ENCODE peak calls at places on chromosomes 2 and 18, in four cellular contexts. X is HCT116, F is HepG2, Z is H1. R is an unnamed sample.

GRCh38 chr2:217360781-217361485 is 501.1 kb upstream of the TNP1 start:
- DNase-seq in X (no peak), F (no peak), Z (no peak), R (no peak)

GRCh38 chr2:181904022-181904632 is 12.6 kb downstream of the ITPRID2 start:
- DNase-seq in X (no peak), F (peak; percentile 66), Z (no peak), R (peak; percentile 89)

GRCh38 chr2:216215991-216216390 is 106.8 kb downstream of the XRCC5 start:
- DNase-seq in X (no peak), F (peak; percentile 59), Z (no peak), R (no peak)

GRCh38 chr18:50711401-50711800 is 108.4 kb downstream of the MRO start:
- DNase-seq in X (no peak), F (no peak), Z (no peak), R (no peak)

GRCh38 chr18:56984731-56985130 is 162.2 kb upstream of the BOD1L2 start:
- DNase-seq in X (no peak), F (peak; percentile 2), Z (no peak), R (no peak)

GRCh38 chr18:56066524-56067215 is 478.7 kb upstream of the TCF4 start:
- DNase-seq in X (no peak), F (no peak), Z (no peak), R (peak; percentile 6)

GRCh38 chr2:529425-529824 is 147.8 kb downstream of the TMEM18 start:
- DNase-seq in X (peak; percentile 74), F (peak; percentile 48), Z (no peak), R (no peak)

GRCh38 chr18:37566479-37567060 is 972 bp upstream of the CELF4 start:
- DNase-seq in X (no peak), F (no peak), Z (no peak), R (no peak)

GRCh38 chr2:209468796-209469325 is 45.0 kb downstream of the MAP2 start:
- DNase-seq in X (no peak), F (no peak), Z (no peak), R (no peak)

GRCh38 chr2:158650646-158651357 is 144.3 kb upstream of the DAPL1 start:
- DNase-seq in X (no peak), F (no peak), Z (no peak), R (no peak)

GRCh38 chr2:60998628-60999545 is 18.6 kb upstream of the PEX13 start:
- DNase-seq in X (no peak), F (peak; percentile 62), Z (no peak), R (peak; percentile 70)

GRCh38 chr2:180495606-180496005 is 484.8 kb upstream of the UBE2E3 start:
- DNase-seq in X (no peak), F (no peak), Z (no peak), R (no peak)

GRCh38 chr2:8134105-8134903 is 547.6 kb upstream of the ID2 start:
- DNase-seq in X (no peak), F (peak; percentile 60), Z (no peak), R (peak; percentile 10)

GRCh38 chr2:239564587-239564986 is 163.8 kb upstream of the HDAC4 start:
- DNase-seq in X (no peak), F (no peak), Z (no peak), R (no peak)

GRCh38 chr2:135055182-135055786 is 3.2 kb downstream of the RAB3GAP1 start:
- DNase-seq in X (no peak), F (no peak), Z (no peak), R (peak; percentile 53)

GRCh38 chr2:26840937-26841610 is 6.9 kb upstream of the DPYSL5 start:
- DNase-seq in X (peak; percentile 15), F (peak; percentile 15), Z (no peak), R (no peak)

GRCh38 chr18:36903215-36903928 is 74.4 kb downstream of the KIAA1328 start:
- DNase-seq in X (no peak), F (no peak), Z (no peak), R (no peak)

GRCh38 chr2:84879595-84880394 is 1.1 kb downstream of the TRABD2A start:
- DNase-seq in X (no peak), F (no peak), Z (no peak), R (no peak)

GRCh38 chr18:36539674-36540073 is 242.2 kb downstream of the FHOD3 start:
- DNase-seq in X (no peak), F (no peak), Z (no peak), R (no peak)

GRCh38 chr2:111692311-111692710 is 191.7 kb downstream of the ANAPC1 start:
- DNase-seq in X (no peak), F (no peak), Z (no peak), R (no peak)

DNA sequence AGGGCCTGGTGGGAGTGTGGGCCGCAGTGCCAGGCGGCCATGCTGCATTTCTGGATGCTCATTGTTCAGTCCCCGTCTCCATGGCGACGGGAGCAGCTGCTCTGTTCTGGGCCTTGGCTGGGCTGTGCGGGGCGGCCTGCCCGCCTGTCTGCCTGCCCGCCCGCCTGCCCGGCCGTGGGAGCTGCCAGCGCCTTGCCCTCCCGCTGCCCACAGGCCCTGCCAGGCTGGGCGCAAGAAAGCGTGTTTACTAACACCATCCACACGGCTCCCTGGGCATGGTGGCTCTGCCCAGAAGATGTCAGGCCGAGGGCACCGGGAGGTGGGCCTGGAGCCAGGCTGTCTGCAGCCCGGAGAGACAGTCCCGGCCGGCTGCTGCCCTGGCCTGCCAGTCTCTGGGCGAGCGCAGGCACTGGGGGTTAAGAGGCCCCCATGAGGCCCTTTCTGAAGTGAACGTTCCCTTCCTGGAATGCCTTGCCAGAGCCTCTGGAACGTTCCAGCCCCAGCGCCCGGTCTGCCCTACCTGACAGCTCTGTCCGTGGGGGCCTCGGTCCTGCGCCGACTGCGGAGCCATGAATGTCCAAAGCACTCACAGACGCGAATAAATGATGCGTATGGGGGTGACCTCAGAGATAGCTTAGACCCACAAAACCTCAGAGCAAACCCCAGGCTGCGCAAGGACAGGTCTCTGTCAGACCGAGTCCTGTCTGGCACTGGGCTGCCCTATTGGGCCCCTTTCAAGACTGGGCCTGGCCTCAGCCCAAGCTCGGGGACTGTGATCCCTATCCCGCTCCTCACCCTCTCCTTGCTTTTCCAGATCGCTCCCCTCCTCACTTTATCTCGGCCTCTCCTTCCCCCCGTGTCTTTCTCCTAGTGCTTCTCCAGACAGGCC is 44.3 kb downstream of the MYCN start:
- DNase-seq in X (no peak), F (no peak), Z (no peak), R (no peak)
- TF ChIP-seq MAX in X (no peak), F (no peak), Z (no peak), R (no peak)

GRCh38 chr2:218369374-218369773 is 12.7 kb upstream of the SLC11A1 start:
- DNase-seq in X (no peak), F (no peak), Z (no peak), R (no peak)

GRCh38 chr2:218368150-218368528 is 11.5 kb downstream of the CATIP start:
- DNase-seq in X (no peak), F (no peak), Z (no peak), R (no peak)

GRCh38 chr2:218368621-218369153 is 12.0 kb downstream of the CATIP start:
- DNase-seq in X (no peak), F (no peak), Z (no peak), R (no peak)

GRCh38 chr2:218366621-218367414 is 10.2 kb downstream of the CATIP start:
- DNase-seq in X (no peak), F (no peak), Z (no peak), R (no peak)

GRCh38 chr2:218367415-218368149 is 10.9 kb downstream of the CATIP start:
- DNase-seq in X (peak; percentile 60), F (no peak), Z (peak; percentile 34), R (peak; percentile 53)
- TF ChIP-seq POLR2A in X (peak; percentile 78), F (no peak), Z (no peak), R (peak; percentile 71)

GRCh38 chr18:58254873-58255511 is 211.0 kb downstream of the NEDD4L start:
- DNase-seq in X (no peak), F (no peak), Z (no peak), R (no peak)

GRCh38 chr18:58258707-58259342 is 214.8 kb downstream of the NEDD4L start:
- DNase-seq in X (no peak), F (no peak), Z (no peak), R (no peak)

GRCh38 chr18:58255701-58256311 is 211.8 kb downstream of the NEDD4L start:
- DNase-seq in X (no peak), F (no peak), Z (no peak), R (no peak)

GRCh38 chr18:58256316-58257080 is 212.5 kb downstream of the NEDD4L start:
- DNase-seq in X (no peak), F (no peak), Z (no peak), R (no peak)

GRCh38 chr18:58257461-58257860 is 213.4 kb downstream of the NEDD4L start:
- DNase-seq in X (no peak), F (no peak), Z (no peak), R (no peak)
- H3K4me2 ChIP-seq in X (no peak overlapping the region), F (no peak overlapping the region), Z (no peak overlapping the region), R (no peak overlapping the region)

GRCh38 chr18:69483574-69483973 is 82.9 kb downstream of the DOK6 start:
- DNase-seq in X (no peak), F (no peak), Z (no peak), R (no peak)

GRCh38 chr18:69487488-69488394 is 87.1 kb downstream of the DOK6 start:
- DNase-seq in X (no peak), F (no peak), Z (no peak), R (no peak)

GRCh38 chr18:69480460-69480859 is 79.8 kb downstream of the DOK6 start:
- DNase-seq in X (no peak), F (no peak), Z (no peak), R (no peak)

GRCh38 chr18:69490072-69490471 is 89.4 kb downstream of the DOK6 start:
- DNase-seq in X (no peak), F (no peak), Z (no peak), R (no peak)

GRCh38 chr18:69484699-69485396 is 84.2 kb downstream of the DOK6 start:
- DNase-seq in X (no peak), F (peak; percentile 22), Z (no peak), R (peak; percentile 55)
- TF ChIP-seq MAX in X (no peak), F (no peak), Z (no peak), R (no peak)

DNA sequence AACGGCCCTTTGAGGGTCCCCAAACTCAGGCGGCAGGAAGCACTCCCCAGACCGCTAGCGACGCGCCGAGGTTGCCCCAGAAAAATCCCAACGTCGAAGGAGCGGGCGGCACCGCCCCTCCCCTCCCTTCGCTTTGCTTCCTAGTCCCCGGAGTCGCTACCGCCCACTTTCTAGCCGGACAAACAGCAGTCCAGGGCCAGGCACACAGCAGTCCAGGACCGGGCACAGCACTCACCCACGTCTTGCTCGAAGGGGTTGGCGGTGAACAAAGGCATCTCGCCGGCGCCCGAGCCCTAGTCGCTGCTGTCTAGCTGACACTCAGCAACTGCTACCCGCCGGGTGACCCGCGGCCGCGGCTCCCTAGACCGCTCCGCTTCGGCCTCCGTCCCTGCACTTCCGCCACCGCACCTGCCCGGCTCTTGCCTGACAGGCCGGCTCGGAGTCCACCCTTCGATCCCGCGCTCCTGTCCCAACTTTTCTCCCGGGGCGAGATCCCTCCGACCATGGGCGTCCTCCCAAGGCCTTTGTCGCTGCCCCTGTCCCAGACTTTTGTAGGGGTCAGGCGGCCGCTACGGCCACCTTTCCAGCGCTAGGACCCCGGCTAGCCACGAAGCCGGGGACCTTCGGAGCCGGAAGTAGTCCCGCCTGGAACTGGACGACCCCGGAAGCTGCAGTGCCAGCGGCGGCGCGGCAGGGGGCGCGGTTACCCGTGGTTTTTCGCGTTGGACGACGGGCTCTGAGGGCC is at the start of gene STAM2:
- DNase-seq in X (peak; percentile 79), F (peak; percentile 89), Z (peak; percentile 80), R (peak; percentile 95)
- TF ChIP-seq POLR2A in X (peak; percentile 38), F (peak; percentile 93), Z (no peak), R (peak; percentile 93)

R was measured in endothelial cell of umbilical vein.